ENCODE peak calls at places on chromosomes 4 and X, in nine cellular contexts. Q, D, T, K, M, Y, B, C and J are unnamed samples.

GRCh38 chr4:3288571-3289094 is 4.2 kb upstream of the RGS12 start:
- DNase-seq in M (no peak), Q (no peak), D (no peak), C (no peak), T (no peak), Y (no peak), B (no peak), K (no peak), J (no peak)

GRCh38 chrX:136214551-136214950 is 36.6 kb downstream of the MAP7D3 start:
- DNase-seq in Q (peak; percentile 15), C (peak; percentile 90), B (peak; percentile 68), M (no peak), D (no peak), K (no peak), T (peak; percentile 81), Y (peak; percentile 74), J (peak; percentile 41)

GRCh38 chrX:153925739-153926593 is at the start of gene ARHGAP4:
- DNase-seq in Y (no peak), B (no peak), T (no peak), D (no peak), Q (no peak), C (no peak), M (peak; percentile 92), K (no peak), J (no peak)

GRCh38 chr4:173420821-173421220 is 21.9 kb upstream of the SCRG1 start:
- DNase-seq in T (peak; percentile 16), C (no peak), Y (no peak), M (no peak), B (no peak), Q (no peak), D (no peak), K (no peak), J (no peak)

GRCh38 chrX:41737065-41737464 is 13.1 kb downstream of the GPR82 start:
- DNase-seq in B (no peak), M (no peak), Y (no peak), Q (no peak), T (no peak), C (no peak), D (no peak), K (no peak), J (no peak)

GRCh38 chr4:38667005-38667771 is 3.2 kb downstream of the KLF3 start:
- DNase-seq in B (peak; percentile 98), T (peak; percentile 98), D (peak; percentile 79), Y (peak; percentile 99), M (no peak), Q (peak; percentile 73), K (peak; percentile 87), C (peak; percentile 96), J (peak; percentile 99)

GRCh38 chr4:112266823-112267222 is 18.9 kb downstream of the TIFA start:
- DNase-seq in B (no peak), Q (no peak), Y (peak; percentile 57), D (no peak), C (no peak), K (no peak), M (no peak), T (peak; percentile 35), J (peak; percentile 27)

GRCh38 chr4:98508248-98508647 is 150.2 kb downstream of the TSPAN5 start:
- DNase-seq in C (no peak), M (no peak), B (no peak), Q (no peak), T (no peak), K (no peak), Y (no peak), D (no peak), J (no peak)

GRCh38 chr4:76197001-76197743 is 16.5 kb downstream of the SCARB2 start:
- DNase-seq in M (no peak), D (no peak), B (peak; percentile 34), Y (peak; percentile 73), C (no peak), K (no peak), T (peak; percentile 33), Q (no peak), J (no peak)

DNA sequence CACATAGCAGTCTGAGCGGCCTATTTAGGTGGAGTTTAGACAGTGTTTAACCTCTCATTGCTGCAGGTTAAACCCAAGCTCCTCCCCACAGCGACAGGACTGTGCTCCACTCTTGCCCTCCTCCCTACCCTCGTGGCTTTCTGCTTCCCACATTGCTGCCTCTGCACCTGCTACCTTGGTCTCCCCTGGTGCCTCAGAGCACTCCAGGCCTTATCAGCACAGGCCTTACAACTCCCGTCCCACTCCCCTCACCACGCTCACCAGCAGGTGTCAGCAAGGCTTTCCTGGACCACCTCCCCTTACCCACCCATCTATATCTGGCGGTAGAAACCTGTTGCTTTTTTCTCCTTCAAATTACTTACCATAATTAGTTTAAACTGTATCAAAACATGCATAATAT is 18.6 kb downstream of the HELT start:
- DNase-seq in B (no peak), Y (no peak), Q (no peak), K (no peak), D (no peak), T (no peak), M (no peak), C (no peak), J (no peak)
- TF ChIP-seq CTCF in B (no peak), Y (no peak), Q (no peak), K (no peak), D (no peak), T (no peak), M (no peak), C (no peak), J (no peak)

GRCh38 chr4:4762300-4762699 is 97.2 kb upstream of the MSX1 start:
- DNase-seq in M (no peak), T (no peak), C (no peak), K (no peak), D (no peak), Q (no peak), Y (no peak), B (no peak), J (no peak)

GRCh38 chr4:4765811-4766210 is 93.7 kb upstream of the MSX1 start:
- DNase-seq in D (no peak), C (no peak), Q (no peak), B (no peak), K (no peak), Y (no peak), T (no peak), M (no peak), J (no peak)

GRCh38 chr4:4764506-4764905 is 95.0 kb upstream of the MSX1 start:
- DNase-seq in B (no peak), Y (no peak), Q (no peak), T (no peak), D (no peak), C (no peak), M (no peak), K (no peak), J (no peak)

GRCh38 chr4:4762909-4763814 is 96.3 kb upstream of the MSX1 start:
- DNase-seq in Q (no peak), M (no peak), C (peak; percentile 95), B (peak; percentile 52), D (peak; percentile 63), Y (peak; percentile 60), K (no peak), T (peak; percentile 86), J (peak; percentile 37)

DNA sequence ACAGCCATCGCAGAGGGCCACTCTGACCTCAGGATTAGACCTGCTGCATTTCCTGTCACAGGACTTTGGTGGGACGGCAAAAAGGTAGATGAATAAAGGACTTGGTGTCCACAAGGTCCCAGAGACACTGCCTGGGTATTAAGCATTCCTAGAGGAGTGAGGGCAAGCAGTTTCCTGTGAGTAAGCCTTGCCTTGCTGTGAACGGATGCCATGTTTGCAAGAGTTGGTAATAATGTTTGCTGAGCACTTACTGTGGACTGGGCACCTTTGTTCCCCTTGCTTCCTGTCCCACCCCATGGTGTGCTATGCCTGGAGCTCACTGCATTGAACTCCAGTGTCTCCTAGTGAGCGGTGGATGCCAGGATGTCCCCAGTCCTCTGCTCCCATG is 95.7 kb upstream of the MSX1 start:
- DNase-seq in M (no peak), K (no peak), C (peak; percentile 79), Q (no peak), D (no peak), Y (peak; percentile 6), B (peak; percentile 11), T (peak; percentile 37), J (no peak)
- H3K4me3 ChIP-seq in M (no peak overlapping the region), K (no peak overlapping the region), C (peak overlapping the region; percentile 42), Q (no peak overlapping the region), D (no peak overlapping the region), Y (no peak overlapping the region), B (no peak overlapping the region), T (no peak overlapping the region), J (no peak overlapping the region)

GRCh38 chr4:177547985-177548384 is 105.7 kb upstream of the AGA start:
- DNase-seq in C (no peak), M (no peak), D (no peak), Q (no peak), T (no peak), Y (no peak), K (no peak), B (no peak), J (no peak)
- TF ChIP-seq CTCF in C (no peak), M (no peak), D (no peak), Q (no peak), T (no peak), Y (no peak), K (no peak), B (no peak), J (no peak)

DNA sequence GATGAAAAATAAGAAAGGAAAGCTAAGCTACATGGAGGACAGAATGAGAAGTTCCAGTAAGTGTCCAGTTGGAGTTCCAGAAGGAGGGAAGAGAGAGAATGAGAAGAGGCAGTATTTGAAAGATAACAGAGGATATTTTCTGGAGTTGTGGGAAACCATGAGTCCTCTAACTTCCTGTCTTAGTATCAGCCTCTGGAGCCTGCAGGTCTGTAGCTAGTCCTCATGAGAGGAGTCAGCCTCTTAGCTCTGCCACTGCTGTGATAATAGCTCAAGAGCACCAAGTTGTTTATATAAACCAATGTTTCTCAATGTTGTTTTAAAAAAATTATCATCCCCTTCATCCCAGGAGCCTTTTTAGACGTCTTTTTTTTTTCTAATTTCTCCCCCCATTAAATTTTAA is 2.4 kb upstream of the PLAC1 start:
- DNase-seq in B (no peak), M (no peak), K (no peak), T (no peak), C (no peak), Q (no peak), Y (no peak), D (no peak), J (no peak)
- H3K4me3 ChIP-seq in B (no peak overlapping the region), M (no peak overlapping the region), K (no peak overlapping the region), T (no peak overlapping the region), C (no peak overlapping the region), Q (no peak overlapping the region), Y (no peak overlapping the region), D (no peak overlapping the region), J (no peak overlapping the region)

GRCh38 chr4:118014831-118015230 is 19.5 kb upstream of the NDST3 start:
- DNase-seq in Y (no peak), C (no peak), T (no peak), M (no peak), K (no peak), B (no peak), Q (no peak), D (no peak), J (no peak)

GRCh38 chr4:118012142-118012541 is 22.1 kb upstream of the NDST3 start:
- DNase-seq in Y (no peak), D (no peak), K (no peak), B (no peak), C (no peak), Q (no peak), T (peak; percentile 1), M (no peak), J (no peak)
- TF ChIP-seq CTCF in Y (peak; percentile 8), D (no peak), K (no peak), B (peak; percentile 47), C (peak; percentile 18), Q (no peak), T (peak; percentile 21), M (no peak), J (peak; percentile 22)

GRCh38 chr4:23736466-23736865 is 153.4 kb downstream of the PPARGC1A start:
- DNase-seq in B (no peak), D (no peak), M (no peak), Q (no peak), K (no peak), C (no peak), T (no peak), Y (no peak), J (no peak)
- H3K4me3 ChIP-seq in B (no peak overlapping the region), D (no peak overlapping the region), M (no peak overlapping the region), Q (no peak overlapping the region), K (no peak overlapping the region), C (no peak overlapping the region), T (no peak overlapping the region), Y (no peak overlapping the region), J (no peak overlapping the region)